ENCODE peak calls at places on chromosomes 7 and 10, in five cellular contexts. Y is GM23248, K is HepG2, L is DND-41, E is GM12878. R is an unnamed sample.
A peak's percentile ranks its signal among the peaks of the same experiment; 100 is the strongest.

GRCh38 chr7:33757563-33758165 is 147.7 kb upstream of the BMPER start:
- DNase-seq in K (peak; percentile 16), E (no peak), Y (peak; percentile 65), L (peak; percentile 11), R (peak; percentile 72)

GRCh38 chr7:96236198-96237039 is 85.5 kb downstream of the SLC25A13 start:
- DNase-seq in L (no peak), K (no peak), Y (peak; percentile 58), E (no peak), R (peak; percentile 31)

GRCh38 chr10:44858988-44859387 is 52.1 kb upstream of the TMEM72 start:
- DNase-seq in K (no peak), E (no peak), Y (peak; percentile 24), L (no peak), R (peak; percentile 35)

GRCh38 chr10:120946497-120946896 is 95.3 kb downstream of the WDR11 start:
- DNase-seq in K (no peak), L (no peak), Y (no peak), E (no peak), R (no peak)

GRCh38 chr10:123800299-123800698 is 91.3 kb downstream of the CPXM2 start:
- DNase-seq in E (no peak), L (no peak), K (no peak), Y (peak; percentile 55), R (no peak)

GRCh38 chr7:40437936-40438634 is 303.3 kb downstream of the SUGCT start:
- DNase-seq in E (no peak), Y (peak; percentile 51), K (no peak), L (no peak), R (no peak)

GRCh38 chr7:132666076-132666775 is 90.0 kb upstream of the PLXNA4 start:
- DNase-seq in L (peak; percentile 64), Y (peak; percentile 43), E (no peak), K (no peak), R (no peak)

GRCh38 chr10:124568339-124568738 is 106.7 kb downstream of the LHPP start:
- DNase-seq in K (no peak), Y (no peak), L (no peak), E (no peak), R (no peak)

GRCh38 chr10:107899075-107899474 is 734.6 kb upstream of the SORCS1 start:
- DNase-seq in L (no peak), K (no peak), Y (no peak), E (no peak), R (peak; percentile 62)

GRCh38 chr10:122490786-122491680 is 29.7 kb downstream of the HTRA1 start:
- DNase-seq in Y (peak; percentile 83), L (no peak), K (no peak), E (no peak), R (no peak)

DNA sequence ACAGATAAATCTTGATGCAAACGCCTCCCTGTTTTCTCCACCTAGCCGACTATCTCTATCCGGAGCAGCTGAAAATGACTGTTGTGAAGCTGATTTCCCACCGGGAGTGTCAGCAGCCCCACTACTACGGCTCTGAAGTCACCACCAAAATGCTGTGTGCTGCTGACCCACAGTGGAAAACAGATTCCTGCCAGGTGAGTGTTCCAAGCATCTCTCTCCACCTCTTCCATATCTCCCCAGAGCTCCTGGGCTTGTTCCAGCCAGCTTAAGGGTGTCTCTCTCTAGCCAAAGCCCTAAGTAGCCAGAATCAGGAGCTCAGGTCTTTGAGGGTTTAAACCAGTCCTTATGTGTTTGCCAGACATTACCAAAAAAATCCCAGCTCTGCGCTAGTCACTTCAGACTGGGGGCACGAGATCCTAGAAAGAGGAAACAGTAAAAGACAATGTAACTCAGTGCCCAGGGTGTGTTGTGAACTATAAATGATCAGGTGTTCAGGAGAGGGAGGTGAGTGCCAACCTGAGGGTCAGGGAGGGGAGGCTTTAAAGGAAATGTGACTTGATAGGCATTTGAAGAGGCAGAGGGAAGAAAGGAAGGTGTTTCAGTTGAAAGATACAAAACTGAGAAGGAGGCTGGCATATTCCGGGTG is 4.4 kb downstream of the PLAU start:
- DNase-seq in K (no peak), Y (no peak), E (no peak), L (no peak), R (peak; percentile 70)
- H3K4me2 ChIP-seq in K (no peak overlapping the region), Y (no peak overlapping the region), E (no peak overlapping the region), L (no peak overlapping the region), R (peak overlapping the region; percentile 80)

DNA sequence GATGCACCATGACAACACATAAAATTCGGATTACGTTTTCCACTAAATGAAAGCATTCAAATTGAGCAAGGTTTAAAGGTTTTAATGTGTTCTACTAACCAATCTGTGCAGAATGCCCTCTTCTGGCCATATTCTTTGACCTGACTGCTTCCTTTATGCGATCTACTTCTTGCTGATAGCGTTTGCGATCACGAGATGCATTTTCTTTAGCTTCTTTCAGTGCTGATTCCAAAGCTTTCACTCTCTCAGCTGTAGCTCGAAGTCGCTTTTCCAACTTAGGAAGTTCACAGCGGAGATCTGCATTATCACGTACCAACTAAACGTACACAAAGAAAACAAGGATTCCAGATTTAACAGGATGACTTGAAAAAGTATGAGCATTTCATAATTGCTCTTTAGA is 39.2 kb downstream of the KIF5B start:
- DNase-seq in Y (no peak), L (no peak), K (no peak), E (no peak), R (no peak)
- TF ChIP-seq EZH2 in Y (no peak), L (no peak), K (no peak), E (no peak), R (no peak)

GRCh38 chr10:117656385-117657367 is 114.1 kb downstream of the EMX2 start:
- DNase-seq in E (peak; percentile 95), K (no peak), L (no peak), Y (no peak), R (no peak)
- H3K4me2 ChIP-seq in E (peak overlapping the region; percentile 36), K (no peak overlapping the region), L (no peak overlapping the region), Y (no peak overlapping the region), R (no peak overlapping the region)

GRCh38 chr10:104642311-104643022 is 1.4 kb downstream of the SORCS3 start:
- DNase-seq in Y (peak; percentile 67), L (no peak), K (peak; percentile 28), E (no peak), R (no peak)
- TF ChIP-seq EZH2 in Y (peak; percentile 50), L (no peak), K (peak; percentile 73), E (no peak), R (no peak)

GRCh38 chr10:43338117-43338516 is 33.3 kb upstream of the FXYD4 start:
- DNase-seq in K (no peak), Y (no peak), L (no peak), E (no peak), R (no peak)

GRCh38 chr10:43339136-43339535 is 32.3 kb upstream of the FXYD4 start:
- DNase-seq in L (no peak), E (no peak), Y (no peak), K (no peak), R (no peak)

GRCh38 chr10:43336061-43336460 is 35.4 kb upstream of the FXYD4 start:
- DNase-seq in E (no peak), L (no peak), Y (no peak), K (no peak), R (no peak)

GRCh38 chr10:43333653-43334052 is 37.8 kb upstream of the FXYD4 start:
- DNase-seq in L (no peak), E (no peak), Y (no peak), K (no peak), R (no peak)

GRCh38 chr10:43336641-43337318 is 34.7 kb upstream of the FXYD4 start:
- DNase-seq in K (no peak), L (no peak), E (no peak), Y (no peak), R (no peak)
- H3K4me2 ChIP-seq in K (peak overlapping the region; percentile 46), L (no peak overlapping the region), E (no peak overlapping the region), Y (no peak overlapping the region), R (no peak overlapping the region)

DNA sequence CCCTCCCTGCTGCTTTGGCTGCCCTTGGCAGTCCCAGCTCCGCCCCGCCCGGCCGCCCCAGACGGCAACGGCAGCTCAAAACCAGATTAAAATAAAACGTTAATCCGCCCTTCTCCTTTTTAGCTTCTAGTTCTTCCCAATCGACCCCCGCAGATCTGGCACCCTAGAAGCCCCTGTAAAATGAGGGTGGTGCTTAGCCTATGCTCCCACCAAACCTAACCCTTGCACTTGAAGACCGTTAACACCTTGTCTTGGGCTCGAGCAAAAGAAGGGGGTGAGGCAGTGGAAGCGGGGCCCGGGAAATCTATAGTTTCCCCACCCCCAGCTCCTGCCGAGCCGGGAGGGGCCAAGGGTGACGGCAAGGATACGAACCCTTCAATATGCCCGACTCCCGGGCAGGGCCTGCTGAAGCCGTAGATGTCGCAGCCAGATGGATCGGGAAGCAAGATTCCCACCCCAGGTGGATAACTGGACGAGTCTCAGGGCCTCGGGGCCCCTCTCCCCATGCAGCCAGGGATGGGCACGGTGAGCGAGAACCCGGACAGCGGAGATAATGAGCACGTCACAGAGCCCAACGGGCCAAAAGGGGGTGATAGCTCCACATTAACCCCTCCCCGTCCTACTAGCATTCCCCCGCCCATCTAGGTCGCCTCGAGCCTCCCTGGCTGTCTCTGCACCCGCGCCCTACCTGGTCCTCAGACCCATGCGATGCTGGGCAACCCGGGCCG is 169.8 kb downstream of the NRF1 start:
- DNase-seq in Y (no peak), E (no peak), K (no peak), L (no peak), R (no peak)
- TF ChIP-seq EZH2 in Y (peak; percentile 98), E (no peak), K (peak; percentile 98), L (no peak), R (no peak)

DNA sequence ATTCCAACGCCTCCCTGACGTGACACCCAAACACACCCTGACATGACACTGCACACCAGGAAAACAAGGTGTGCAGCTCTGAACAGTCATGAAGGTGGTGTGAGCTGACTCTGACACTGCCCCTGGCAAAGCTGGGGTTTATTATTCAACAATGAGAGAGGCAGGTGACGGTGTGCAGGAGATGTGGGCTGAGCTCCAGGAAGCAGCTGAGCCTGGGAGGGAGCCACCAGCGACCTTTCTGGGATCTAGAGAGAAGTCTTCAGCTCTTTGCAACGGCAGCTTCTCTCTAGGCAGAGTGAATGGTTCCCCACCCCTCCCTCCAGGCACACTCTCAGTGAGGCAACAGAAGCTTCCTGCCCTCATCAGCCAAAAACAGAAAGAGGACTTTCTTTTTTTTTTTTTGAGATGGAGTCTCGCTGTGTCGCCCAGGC is 65.6 kb downstream of the SH3PXD2A start:
- DNase-seq in Y (no peak), K (no peak), L (no peak), E (no peak), R (peak; percentile 50)
- H3K4me2 ChIP-seq in Y (no peak overlapping the region), K (no peak overlapping the region), L (no peak overlapping the region), E (no peak overlapping the region), R (no peak overlapping the region)

R was measured in PC-3.